ENCODE peak calls at places on chromosomes 4 and X, in six cellular contexts. V is Right ventricle myocardium superior, G is NCI-H2029 treated with DMSO at 0.1 percent for 48 hours, D is NCI-H1105 treated with DMSO at 0.1 percent for 48 hours, S is tibial artery, T is tibial nerve. W is an unnamed sample.

GRCh38 chr4:100738388-100739165 is 220.8 kb upstream of the EMCN start:
- DNase-seq in V (no peak), G (no peak), D (no peak), S (peak), T (no peak), W (no peak)

GRCh38 chr4:23022032-23022431 is 329.3 kb downstream of the GBA3 start:
- DNase-seq in V (no peak), G (no peak), D (no peak), S (no peak), T (no peak), W (no peak)

GRCh38 chr4:172826346-172826745 is 342.3 kb upstream of the GALNT7 start:
- DNase-seq in V (no peak), G (no peak), D (no peak), S (no peak), T (no peak), W (no peak)

GRCh38 chr4:27000820-27001219 is 140.2 kb downstream of the STIM2 start:
- DNase-seq in V (no peak), G (no peak), D (no peak), S (no peak), T (no peak), W (no peak)

GRCh38 chr4:114187592-114187991 is 208.1 kb upstream of the ARSJ start:
- DNase-seq in V (no peak), G (no peak), D (no peak), S (no peak), T (no peak), W (no peak)

GRCh38 chrX:97909245-97909644 is 1025.5 kb downstream of the RPA4 start:
- DNase-seq in V (no peak), G (no peak), D (no peak), S (no peak), T (no peak), W (no peak)

GRCh38 chr4:113445286-113445685 is 316.3 kb downstream of the CAMK2D start:
- DNase-seq in V (peak), G (no peak), D (no peak), S (peak), T (peak), W (no peak)

GRCh38 chr4:140037353-140038030 is 116.5 kb downstream of the MAML3 start:
- DNase-seq in V (no peak), G (no peak), D (no peak), S (no peak), T (no peak), W (no peak)

GRCh38 chrX:40176979-40177430 is 79.2 kb upstream of the BCOR start:
- DNase-seq in V (peak), G (no peak), D (no peak), S (no peak), T (no peak), W (no peak)

GRCh38 chr4:48329976-48330375 is 11.4 kb upstream of the SLAIN2 start:
- DNase-seq in V (no peak), G (no peak), D (no peak), S (no peak), T (no peak), W (no peak)

GRCh38 chrX:129318375-129318774 is 204.9 kb downstream of the SMARCA1 start:
- DNase-seq in V (no peak), G (no peak), D (peak), S (no peak), T (no peak), W (no peak)

GRCh38 chr4:1520145-1520661 is 114.0 kb upstream of the NKX1-1 start:
- DNase-seq in V (no peak), G (no peak), D (no peak), S (no peak), T (no peak), W (no peak)